ENCODE peak calls at places on chromosome 15, in ten cellular contexts. One of them, this sample, is unnamed. For H3K4me1, the result is how much of the 10 kb centered on the place peaks cover.

GRCh38 chr15:81312790-81313543 is 11.0 kb downstream of the STARD5 start:
- DNase-seq in uterus: peak
- DNase-seq in HepG2: no peak
- DNase-seq in heart left ventricle: peak
- DNase-seq in neural progenitor cell: no peak
- DNase-seq in tibial nerve: peak
- DNase-seq in keratinocyte: peak
- DNase-seq in fibroblast of lung: peak
- DNase-seq in hepatocyte: peak
- DNase-seq in spleen: peak
- DNase-seq in this sample: peak

GRCh38 chr15:99507016-99507731 is 58.6 kb upstream of the MEF2A start:
- DNase-seq in heart left ventricle: peak
- DNase-seq in neural progenitor cell: no peak
- DNase-seq in hepatocyte: peak
- DNase-seq in HepG2: peak
- DNase-seq in uterus: peak
- DNase-seq in spleen: peak
- DNase-seq in tibial nerve: no peak
- DNase-seq in fibroblast of lung: peak
- DNase-seq in keratinocyte: no peak
- DNase-seq in this sample: no peak

GRCh38 chr15:78035861-78036476 is 41.5 kb downstream of the TBC1D2B start:
- DNase-seq in heart left ventricle: no peak
- DNase-seq in hepatocyte: peak
- DNase-seq in spleen: no peak
- DNase-seq in HepG2: peak
- DNase-seq in tibial nerve: no peak
- DNase-seq in keratinocyte: no peak
- DNase-seq in uterus: no peak
- DNase-seq in neural progenitor cell: no peak
- DNase-seq in fibroblast of lung: no peak
- DNase-seq in this sample: no peak

GRCh38 chr15:50265620-50266019 is at the start of gene HDC:
- DNase-seq in heart left ventricle: no peak
- DNase-seq in spleen: no peak
- DNase-seq in hepatocyte: no peak
- DNase-seq in keratinocyte: no peak
- DNase-seq in neural progenitor cell: peak
- DNase-seq in uterus: no peak
- DNase-seq in fibroblast of lung: no peak
- DNase-seq in tibial nerve: no peak
- DNase-seq in HepG2: no peak
- DNase-seq in this sample: no peak

GRCh38 chr15:58924326-58924725 is 9.2 kb downstream of the SLTM start:
- DNase-seq in uterus: no peak
- DNase-seq in tibial nerve: no peak
- DNase-seq in neural progenitor cell: no peak
- DNase-seq in fibroblast of lung: peak
- DNase-seq in HepG2: no peak
- DNase-seq in hepatocyte: no peak
- DNase-seq in keratinocyte: no peak
- DNase-seq in spleen: no peak
- DNase-seq in heart left ventricle: no peak
- DNase-seq in this sample: no peak

GRCh38 chr15:51132384-51133139 is 37.9 kb upstream of the TNFAIP8L3 start:
- DNase-seq in HepG2: peak
- DNase-seq in neural progenitor cell: peak
- DNase-seq in fibroblast of lung: peak
- DNase-seq in hepatocyte: peak
- DNase-seq in spleen: no peak
- DNase-seq in keratinocyte: no peak
- DNase-seq in heart left ventricle: peak
- DNase-seq in uterus: peak
- DNase-seq in tibial nerve: peak
- DNase-seq in this sample: no peak

GRCh38 chr15:99744142-99744541 is 10.9 kb upstream of the LYSMD4 start:
- DNase-seq in fibroblast of lung: no peak
- DNase-seq in heart left ventricle: no peak
- DNase-seq in tibial nerve: no peak
- DNase-seq in uterus: no peak
- DNase-seq in neural progenitor cell: no peak
- DNase-seq in HepG2: no peak
- DNase-seq in spleen: no peak
- DNase-seq in hepatocyte: no peak
- DNase-seq in keratinocyte: no peak
- DNase-seq in this sample: no peak

GRCh38 chr15:92226020-92226612 is 167.6 kb upstream of the ST8SIA2 start:
- DNase-seq in uterus: no peak
- DNase-seq in HepG2: peak
- DNase-seq in spleen: no peak
- DNase-seq in keratinocyte: no peak
- DNase-seq in fibroblast of lung: peak
- DNase-seq in neural progenitor cell: peak
- DNase-seq in heart left ventricle: no peak
- DNase-seq in tibial nerve: peak
- DNase-seq in hepatocyte: peak
- DNase-seq in this sample: no peak

GRCh38 chr15:42453826-42454225 is 37.1 kb downstream of the ZNF106 start:
- DNase-seq in tibial nerve: no peak
- DNase-seq in heart left ventricle: no peak
- DNase-seq in neural progenitor cell: no peak
- DNase-seq in keratinocyte: no peak
- DNase-seq in spleen: no peak
- DNase-seq in fibroblast of lung: no peak
- DNase-seq in hepatocyte: no peak
- DNase-seq in HepG2: no peak
- DNase-seq in uterus: no peak
- DNase-seq in this sample: no peak

GRCh38 chr15:42456539-42456938 is 34.4 kb downstream of the ZNF106 start:
- DNase-seq in fibroblast of lung: peak
- DNase-seq in uterus: no peak
- DNase-seq in keratinocyte: no peak
- DNase-seq in spleen: no peak
- DNase-seq in HepG2: no peak
- DNase-seq in heart left ventricle: no peak
- DNase-seq in tibial nerve: no peak
- DNase-seq in hepatocyte: no peak
- DNase-seq in neural progenitor cell: no peak
- DNase-seq in this sample: no peak

GRCh38 chr15:42461261-42461660 is 29.7 kb downstream of the ZNF106 start:
- DNase-seq in uterus: no peak
- DNase-seq in keratinocyte: no peak
- DNase-seq in tibial nerve: no peak
- DNase-seq in hepatocyte: no peak
- DNase-seq in spleen: no peak
- DNase-seq in fibroblast of lung: no peak
- DNase-seq in heart left ventricle: no peak
- DNase-seq in neural progenitor cell: no peak
- DNase-seq in HepG2: no peak
- DNase-seq in this sample: no peak

GRCh38 chr15:42456971-42457370 is 34.0 kb downstream of the ZNF106 start:
- DNase-seq in fibroblast of lung: peak
- DNase-seq in heart left ventricle: no peak
- DNase-seq in spleen: no peak
- DNase-seq in HepG2: no peak
- DNase-seq in uterus: no peak
- DNase-seq in keratinocyte: no peak
- DNase-seq in tibial nerve: no peak
- DNase-seq in hepatocyte: no peak
- DNase-seq in neural progenitor cell: no peak
- DNase-seq in this sample: no peak

GRCh38 chr15:42457445-42458442 is 33.2 kb downstream of the ZNF106 start:
- DNase-seq in uterus: peak
- DNase-seq in spleen: no peak
- DNase-seq in fibroblast of lung: peak
- DNase-seq in neural progenitor cell: peak
- DNase-seq in keratinocyte: no peak
- DNase-seq in hepatocyte: peak
- DNase-seq in tibial nerve: peak
- DNase-seq in HepG2: no peak
- DNase-seq in heart left ventricle: peak
- DNase-seq in this sample: no peak
- H3K4me1 ChIP-seq in uterus: under half
- H3K4me1 ChIP-seq in spleen: half or more
- H3K4me1 ChIP-seq in fibroblast of lung: under half
- H3K4me1 ChIP-seq in neural progenitor cell: under half
- H3K4me1 ChIP-seq in keratinocyte: under half
- H3K4me1 ChIP-seq in hepatocyte: under half
- H3K4me1 ChIP-seq in tibial nerve: under half
- H3K4me1 ChIP-seq in HepG2: under half
- H3K4me1 ChIP-seq in heart left ventricle: under half
- H3K4me1 ChIP-seq in this sample: under half

DNA sequence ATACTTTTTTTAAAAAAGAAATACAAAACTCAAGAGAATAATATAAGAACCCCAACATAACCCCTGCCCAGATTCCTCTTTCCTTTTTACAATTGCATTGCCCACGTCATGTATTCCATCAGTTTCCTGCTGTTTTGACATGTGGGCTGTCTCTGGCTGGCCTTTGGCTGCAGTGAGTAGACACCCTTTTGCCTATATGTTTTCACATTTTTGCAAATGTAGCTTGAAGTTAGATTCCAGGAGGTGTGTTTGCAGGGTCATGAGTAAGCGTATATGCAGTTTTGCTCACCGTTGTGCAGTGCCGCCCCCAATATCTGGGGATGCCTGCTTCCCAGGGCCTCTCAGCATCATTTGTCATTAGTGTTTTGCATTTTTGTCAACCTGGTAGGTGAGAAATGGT is 28.0 kb upstream of the ATP10A start:
- DNase-seq in heart left ventricle: no peak
- DNase-seq in spleen: no peak
- DNase-seq in fibroblast of lung: no peak
- DNase-seq in HepG2: no peak
- DNase-seq in uterus: no peak
- DNase-seq in keratinocyte: no peak
- DNase-seq in neural progenitor cell: no peak
- DNase-seq in hepatocyte: no peak
- DNase-seq in tibial nerve: no peak
- DNase-seq in this sample: no peak
- H3K4me3 ChIP-seq in heart left ventricle: no peak
- H3K4me3 ChIP-seq in spleen: no peak
- H3K4me3 ChIP-seq in fibroblast of lung: no peak
- H3K4me3 ChIP-seq in HepG2: no peak
- H3K4me3 ChIP-seq in uterus: no peak
- H3K4me3 ChIP-seq in keratinocyte: no peak
- H3K4me3 ChIP-seq in neural progenitor cell: no peak
- H3K4me3 ChIP-seq in hepatocyte: no peak
- H3K4me3 ChIP-seq in tibial nerve: no peak
- H3K4me3 ChIP-seq in this sample: no peak

DNA sequence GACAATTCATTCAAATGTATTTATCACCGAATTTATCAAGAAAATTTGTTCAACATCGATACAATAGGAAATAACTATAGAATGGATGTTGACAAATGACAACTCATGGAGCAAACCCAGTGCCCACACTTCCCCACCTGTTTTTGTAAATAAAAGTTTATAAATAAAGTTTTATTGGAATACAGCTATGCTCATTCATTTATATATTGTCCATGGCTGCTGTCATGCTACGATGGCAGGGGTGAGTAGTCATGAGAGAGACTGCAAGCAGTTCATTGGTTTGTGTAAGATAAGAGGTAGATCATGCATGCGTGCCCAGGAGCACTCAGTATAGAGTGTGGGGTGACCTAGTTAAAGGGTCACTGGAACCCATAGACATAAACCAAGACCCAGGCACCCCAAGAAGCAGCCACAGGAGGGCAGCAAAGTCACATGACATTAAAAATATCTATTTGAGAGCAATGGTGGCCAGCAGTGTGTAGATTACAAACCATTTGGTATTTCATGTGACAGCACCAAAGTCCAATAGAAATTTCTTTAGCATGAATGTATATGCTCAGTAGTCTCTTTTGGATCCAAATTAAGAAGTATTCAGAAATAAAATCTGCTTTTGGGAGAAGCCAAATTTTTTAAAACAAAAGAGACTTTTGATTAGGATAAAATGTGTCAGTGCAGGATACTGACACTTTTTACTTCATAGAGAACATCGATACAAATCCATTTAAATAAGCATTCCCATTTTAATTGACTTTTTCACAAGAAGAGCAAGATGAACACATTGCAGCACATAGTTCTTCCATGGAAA is 794.8 kb downstream of the MCTP2 start:
- DNase-seq in keratinocyte: no peak
- DNase-seq in neural progenitor cell: peak
- DNase-seq in HepG2: no peak
- DNase-seq in tibial nerve: peak
- DNase-seq in uterus: peak
- DNase-seq in hepatocyte: peak
- DNase-seq in fibroblast of lung: peak
- DNase-seq in heart left ventricle: no peak
- DNase-seq in spleen: no peak
- DNase-seq in this sample: no peak
- TF ChIP-seq CTCF in keratinocyte: peak
- TF ChIP-seq CTCF in neural progenitor cell: peak
- TF ChIP-seq CTCF in HepG2: peak
- TF ChIP-seq CTCF in tibial nerve: peak
- TF ChIP-seq CTCF in uterus: peak
- TF ChIP-seq CTCF in hepatocyte: peak
- TF ChIP-seq CTCF in fibroblast of lung: peak
- TF ChIP-seq CTCF in heart left ventricle: peak
- TF ChIP-seq CTCF in spleen: no peak
- TF ChIP-seq CTCF in this sample: peak

GRCh38 chr15:40103124-40103858 is 5.4 kb downstream of the BMF start:
- DNase-seq in neural progenitor cell: peak
- DNase-seq in tibial nerve: peak
- DNase-seq in keratinocyte: no peak
- DNase-seq in hepatocyte: peak
- DNase-seq in uterus: peak
- DNase-seq in fibroblast of lung: peak
- DNase-seq in HepG2: no peak
- DNase-seq in heart left ventricle: peak
- DNase-seq in spleen: peak
- DNase-seq in this sample: peak

GRCh38 chr15:40104865-40105516 is 3.7 kb downstream of the BMF start:
- DNase-seq in heart left ventricle: peak
- DNase-seq in tibial nerve: peak
- DNase-seq in neural progenitor cell: peak
- DNase-seq in keratinocyte: no peak
- DNase-seq in hepatocyte: peak
- DNase-seq in fibroblast of lung: peak
- DNase-seq in uterus: peak
- DNase-seq in HepG2: peak
- DNase-seq in spleen: peak
- DNase-seq in this sample: peak

GRCh38 chr15:40105517-40106202 is 3.0 kb downstream of the BMF start:
- DNase-seq in uterus: peak
- DNase-seq in tibial nerve: no peak
- DNase-seq in heart left ventricle: no peak
- DNase-seq in HepG2: no peak
- DNase-seq in neural progenitor cell: no peak
- DNase-seq in spleen: peak
- DNase-seq in keratinocyte: no peak
- DNase-seq in hepatocyte: no peak
- DNase-seq in fibroblast of lung: no peak
- DNase-seq in this sample: no peak

GRCh38 chr15:40104296-40104864 is 4.3 kb downstream of the BMF start:
- DNase-seq in neural progenitor cell: no peak
- DNase-seq in tibial nerve: no peak
- DNase-seq in fibroblast of lung: no peak
- DNase-seq in heart left ventricle: no peak
- DNase-seq in uterus: peak
- DNase-seq in keratinocyte: no peak
- DNase-seq in hepatocyte: no peak
- DNase-seq in HepG2: no peak
- DNase-seq in spleen: no peak
- DNase-seq in this sample: no peak

DNA sequence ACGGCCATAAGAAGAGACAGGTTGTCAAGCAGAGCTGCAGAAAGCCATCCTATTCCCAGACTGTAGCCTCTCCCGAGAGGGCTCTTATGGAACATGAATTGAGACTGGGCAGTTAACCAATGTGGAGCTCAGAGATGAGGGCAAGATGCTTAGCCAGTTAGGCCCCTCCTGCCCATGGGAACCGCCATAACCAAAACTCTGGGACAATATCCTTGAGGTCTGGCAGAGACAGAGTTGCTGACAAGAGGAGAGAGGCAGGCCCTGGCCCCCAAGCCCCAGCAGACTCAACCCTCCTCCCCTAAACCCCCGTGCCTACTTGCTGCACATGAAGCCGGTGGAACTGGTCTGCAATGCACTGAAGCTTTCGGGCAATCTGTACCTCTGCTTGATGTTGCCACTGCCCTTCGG is 4.8 kb downstream of the BMF start:
- DNase-seq in heart left ventricle: no peak
- DNase-seq in uterus: no peak
- DNase-seq in neural progenitor cell: no peak
- DNase-seq in spleen: peak
- DNase-seq in tibial nerve: no peak
- DNase-seq in keratinocyte: no peak
- DNase-seq in HepG2: no peak
- DNase-seq in hepatocyte: no peak
- DNase-seq in fibroblast of lung: peak
- DNase-seq in this sample: no peak
- H3K4me1 ChIP-seq in heart left ventricle: half or more
- H3K4me1 ChIP-seq in uterus: half or more
- H3K4me1 ChIP-seq in neural progenitor cell: half or more
- H3K4me1 ChIP-seq in spleen: half or more
- H3K4me1 ChIP-seq in tibial nerve: half or more
- H3K4me1 ChIP-seq in keratinocyte: half or more
- H3K4me1 ChIP-seq in HepG2: half or more
- H3K4me1 ChIP-seq in hepatocyte: half or more
- H3K4me1 ChIP-seq in fibroblast of lung: half or more
- H3K4me1 ChIP-seq in this sample: half or more